ENCODE peak calls at places on chromosomes 1 and 21, in five cellular contexts. T, A, P, O and R are unnamed samples.

GRCh38 chr1:8712413-8713229 is 104.8 kb downstream of the RERE start:
- DNase-seq in T (no peak), A (no peak), P (no peak), O (peak; percentile 79), R (peak; percentile 96)

GRCh38 chr21:46486481-46487000 is 27.9 kb downstream of the DIP2A start:
- DNase-seq in T (no peak), A (no peak), P (no peak), O (no peak), R (peak; percentile 51)

GRCh38 chr1:48061162-48062136 is 64.3 kb upstream of the TRABD2B start:
- DNase-seq in T (peak; percentile 59), A (peak; percentile 63), P (peak; percentile 23), O (peak; percentile 79), R (peak; percentile 35)

GRCh38 chr1:68961143-68961542 is 464.3 kb upstream of the DEPDC1 start:
- DNase-seq in T (no peak), A (no peak), P (no peak), O (no peak), R (no peak)

GRCh38 chr1:115194571-115194970 is 105.3 kb upstream of the TSPAN2 start:
- DNase-seq in T (no peak), A (no peak), P (peak; percentile 46), O (peak; percentile 28), R (no peak)

GRCh38 chr1:210262167-210262896 is 29.7 kb downstream of the SERTAD4 start:
- DNase-seq in T (no peak), A (no peak), P (no peak), O (no peak), R (peak; percentile 60)

GRCh38 chr1:31910933-31911332 is 27.2 kb downstream of the PTP4A2 start:
- DNase-seq in T (no peak), A (no peak), P (no peak), O (no peak), R (no peak)

GRCh38 chr1:37723072-37723389 is 30.7 kb downstream of the CDCA8 start:
- DNase-seq in T (no peak), A (no peak), P (no peak), O (no peak), R (no peak)

GRCh38 chr1:157377216-157377821 is 175.0 kb downstream of the FCRL5 start:
- DNase-seq in T (peak; percentile 81), A (peak; percentile 37), P (peak; percentile 36), O (peak; percentile 84), R (peak; percentile 6)

GRCh38 chr1:117599822-117600221 is 6.0 kb upstream of the TENT5C start:
- DNase-seq in T (peak; percentile 10), A (no peak), P (no peak), O (no peak), R (no peak)

GRCh38 chr1:233277637-233278413 is 17.7 kb downstream of the PCNX2 start:
- DNase-seq in T (no peak), A (no peak), P (no peak), O (peak; percentile 47), R (no peak)

GRCh38 chr1:1034438-1034759 is 14.5 kb downstream of the AGRN start:
- DNase-seq in T (no peak), A (no peak), P (no peak), O (peak; percentile 48), R (no peak)

GRCh38 chr1:113811353-113811887 is 856 bp downstream of the RSBN1 start:
- DNase-seq in T (peak; percentile 35), A (peak; percentile 44), P (no peak), O (peak; percentile 82), R (peak; percentile 22)

GRCh38 chr1:172970186-172970585 is 80.6 kb downstream of the TNFSF18 start:
- DNase-seq in T (no peak), A (no peak), P (no peak), O (no peak), R (no peak)

GRCh38 chr1:174740248-174740990 is 259.3 kb upstream of the CACYBP start:
- DNase-seq in T (no peak), A (no peak), P (no peak), O (no peak), R (peak; percentile 42)

GRCh38 chr1:100456880-100457279 is 81.1 kb upstream of the GPR88 start:
- DNase-seq in T (no peak), A (no peak), P (no peak), O (peak; percentile 60), R (no peak)

GRCh38 chr1:25821630-25822091 is 1.9 kb downstream of the MTFR1L start:
- DNase-seq in T (no peak), A (no peak), P (no peak), O (no peak), R (peak; percentile 62)

GRCh38 chr1:232196042-232196441 is 433.9 kb downstream of the SIPA1L2 start:
- DNase-seq in T (no peak), A (no peak), P (no peak), O (no peak), R (peak; percentile 6)

GRCh38 chr21:36150192-36150711 is 6.4 kb upstream of the DOP1B start:
- DNase-seq in T (no peak), A (no peak), P (no peak), O (no peak), R (peak; percentile 54)

GRCh38 chr1:72280714-72281113 is 1.6 kb downstream of the NEGR1 start:
- DNase-seq in T (no peak), A (no peak), P (no peak), O (no peak), R (no peak)

GRCh38 chr1:1601564-1602320 is 1.8 kb upstream of the FNDC10 start:
- DNase-seq in T (no peak), A (no peak), P (no peak), O (no peak), R (no peak)

GRCh38 chr1:68116643-68117235 is 66.3 kb upstream of the DIRAS3 start:
- DNase-seq in T (no peak), A (peak; percentile 49), P (peak; percentile 9), O (peak; percentile 53), R (peak; percentile 61)

GRCh38 chr1:11575553-11575952 is 78.7 kb downstream of the FBXO2 start:
- DNase-seq in T (no peak), A (no peak), P (no peak), O (no peak), R (no peak)

GRCh38 chr1:84090447-84091244 is 53.4 kb upstream of the PRKACB start:
- DNase-seq in T (no peak), A (no peak), P (no peak), O (no peak), R (no peak)

GRCh38 chr1:51280321-51281096 is 44.4 kb downstream of the RNF11 start:
- DNase-seq in T (no peak), A (no peak), P (no peak), O (no peak), R (no peak)

GRCh38 chr1:16092923-16093511 is 19.6 kb upstream of the FAM131C start:
- DNase-seq in T (no peak), A (no peak), P (peak; percentile 10), O (no peak), R (no peak)
- H3K4ac ChIP-seq in T (no peak overlapping the region), A (no peak overlapping the region), P (no peak overlapping the region), O (no peak overlapping the region), R (no peak overlapping the region)

DNA sequence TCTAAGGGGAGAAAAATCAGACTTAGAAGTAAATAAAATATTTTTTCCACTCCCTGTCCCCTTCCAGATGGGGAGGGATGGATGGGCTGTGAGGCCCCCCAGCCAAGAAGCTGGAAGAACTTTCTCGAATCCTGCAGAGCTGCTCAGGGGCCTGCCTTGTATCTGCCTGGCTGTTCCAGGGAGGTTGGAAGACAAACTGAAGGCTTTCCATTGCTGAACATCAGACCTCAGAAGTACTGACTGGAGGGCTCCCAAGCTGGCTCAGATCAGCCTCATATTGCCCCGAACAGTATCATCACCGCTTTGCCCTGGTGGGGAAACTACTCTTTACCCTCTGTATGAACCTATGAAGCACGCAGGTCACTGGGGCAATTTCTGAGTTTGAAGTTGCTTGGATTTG is 12.4 kb upstream of the F3 start:
- DNase-seq in T (no peak), A (no peak), P (no peak), O (no peak), R (no peak)
- H3K23ac ChIP-seq in T (no peak overlapping the region), A (no peak overlapping the region), P (no peak overlapping the region), O (no peak overlapping the region), R (peak overlapping the region; percentile 87)

DNA sequence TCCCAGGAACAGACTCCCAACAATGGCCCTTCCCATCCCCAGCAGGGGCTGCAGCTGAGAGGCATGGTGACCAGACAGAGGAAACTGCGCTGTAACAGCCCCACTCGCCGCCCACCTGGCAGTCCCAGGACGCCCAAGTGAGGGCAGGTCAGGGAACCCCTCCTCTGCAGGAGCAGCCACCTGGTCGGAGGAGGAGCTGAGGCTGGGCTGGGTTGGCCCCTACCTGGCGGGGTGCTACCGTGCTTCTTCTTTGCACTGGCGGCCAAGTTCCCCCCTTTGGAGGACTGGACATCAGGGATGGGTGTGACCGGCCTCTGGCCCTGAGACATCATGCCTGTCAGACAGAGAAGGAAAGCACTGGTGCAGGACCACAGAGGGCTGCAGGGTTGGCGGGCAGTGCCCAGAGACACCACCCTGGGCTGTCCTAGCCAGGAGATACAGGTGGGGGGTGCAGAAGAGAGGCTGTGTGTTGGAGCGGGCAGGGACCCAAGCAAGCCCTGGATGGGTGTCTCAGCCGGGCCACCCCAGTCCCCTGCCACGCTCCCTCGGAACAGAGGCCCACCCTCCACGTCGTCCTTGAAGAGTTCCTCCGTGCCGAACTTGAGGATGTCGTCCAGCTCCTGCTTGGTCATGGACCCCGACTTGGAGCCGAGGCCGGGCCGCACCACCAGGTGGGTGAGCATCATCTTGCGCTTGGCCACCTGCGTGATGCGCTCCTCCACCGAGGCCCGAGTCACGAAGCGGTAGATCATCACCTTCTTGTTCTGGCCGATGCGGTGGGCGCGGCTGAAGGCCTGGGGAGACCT is 51.6 kb downstream of the CHD5 start:
- DNase-seq in T (no peak), A (no peak), P (no peak), O (no peak), R (no peak)
- H3K4ac ChIP-seq in T (no peak overlapping the region), A (no peak overlapping the region), P (no peak overlapping the region), O (no peak overlapping the region), R (no peak overlapping the region)

GRCh38 chr21:44918581-44919033 is 2.1 kb downstream of the ITGB2 start:
- DNase-seq in T (no peak), A (no peak), P (no peak), O (peak; percentile 85), R (no peak)

GRCh38 chr21:44919111-44919912 is 1.4 kb downstream of the ITGB2 start:
- DNase-seq in T (no peak), A (no peak), P (no peak), O (no peak), R (no peak)

GRCh38 chr21:44921928-44922327 is 1.2 kb upstream of the ITGB2 start:
- DNase-seq in T (no peak), A (no peak), P (no peak), O (no peak), R (no peak)

GRCh38 chr21:44919913-44920693 is 596 bp downstream of the ITGB2 start:
- DNase-seq in T (no peak), A (no peak), P (no peak), O (no peak), R (no peak)

GRCh38 chr21:44920694-44921604 is at the start of gene ITGB2:
- DNase-seq in T (no peak), A (no peak), P (no peak), O (no peak), R (no peak)
- H3K23ac ChIP-seq in T (no peak within 1 kb of the TSS), A (peak within 1 kb of the TSS; percentile 78), P (peak within 1 kb of the TSS; percentile 83), O (peak within 1 kb of the TSS; percentile 92), R (no peak within 1 kb of the TSS)

GRCh38 chr1:56451491-56451890 is 127.9 kb downstream of the PLPP3 start:
- DNase-seq in T (no peak), A (no peak), P (no peak), O (no peak), R (no peak)
- H3K4ac ChIP-seq in T (no peak overlapping the region), A (no peak overlapping the region), P (no peak overlapping the region), O (no peak overlapping the region), R (no peak overlapping the region)